ENCODE peak calls at places on chromosomes 7 and 10, in four cellular contexts. I is K562, F is HepG2, A is GM12878. Y is an unnamed sample.
A peak's percentile ranks its signal among the peaks of the same experiment; 100 is the strongest.

GRCh38 chr7:29988391-29989256 is 977 bp downstream of the SCRN1 start:
- DNase-seq in I (no peak), F (peak; percentile 57), A (peak; percentile 63), Y (peak; percentile 43)

GRCh38 chr10:1609596-1609995 is 127.7 kb downstream of the ADARB2 start:
- DNase-seq in I (no peak), F (no peak), A (no peak), Y (no peak)

GRCh38 chr10:93963434-93963833 is 30.3 kb upstream of the PLCE1 start:
- DNase-seq in I (no peak), F (no peak), A (no peak), Y (no peak)

GRCh38 chr7:10212664-10213063 is 761.0 kb upstream of the PHF14 start:
- DNase-seq in I (no peak), F (no peak), A (no peak), Y (no peak)

GRCh38 chr7:129615018-129615417 is 3.5 kb downstream of the NRF1 start:
- DNase-seq in I (no peak), F (peak; percentile 68), A (peak; percentile 51), Y (no peak)

GRCh38 chr7:50069613-50070012 is 23.4 kb downstream of the ZPBP start:
- DNase-seq in I (no peak), F (peak; percentile 12), A (peak; percentile 21), Y (no peak)

GRCh38 chr10:72375585-72375984 is 20.9 kb upstream of the DNAJB12 start:
- DNase-seq in I (no peak), F (peak; percentile 53), A (no peak), Y (peak; percentile 15)

GRCh38 chr10:117830832-117831231 is 215.9 kb downstream of the RAB11FIP2 start:
- DNase-seq in I (no peak), F (no peak), A (no peak), Y (no peak)

GRCh38 chr10:61438141-61438984 is 14.8 kb downstream of the TMEM26 start:
- DNase-seq in I (no peak), F (no peak), A (no peak), Y (no peak)

GRCh38 chr7:152137476-152138025 is 112.1 kb downstream of the GALNT11 start:
- DNase-seq in I (no peak), F (no peak), A (no peak), Y (no peak)

GRCh38 chr10:14822879-14823755 is 14.7 kb downstream of the CDNF start:
- DNase-seq in I (no peak), F (peak; percentile 12), A (no peak), Y (peak; percentile 33)

GRCh38 chr7:40546616-40547501 is 412.1 kb downstream of the SUGCT start:
- DNase-seq in I (no peak), F (no peak), A (no peak), Y (no peak)

GRCh38 chr7:46772740-46773139 is 809.2 kb downstream of the TNS3 start:
- DNase-seq in I (no peak), F (no peak), A (no peak), Y (no peak)

GRCh38 chr10:15898046-15898445 is 37.7 kb upstream of the MINDY3 start:
- DNase-seq in I (peak; percentile 16), F (no peak), A (no peak), Y (peak; percentile 37)

GRCh38 chr7:157355784-157356511 is 19.1 kb downstream of the DNAJB6 start:
- DNase-seq in I (peak; percentile 21), F (no peak), A (no peak), Y (no peak)

GRCh38 chr10:95430231-95430951 is 130.8 kb downstream of the SORBS1 start:
- DNase-seq in I (peak; percentile 69), F (peak; percentile 65), A (peak; percentile 30), Y (peak; percentile 88)

GRCh38 chr10:67794909-67795460 is 43.0 kb downstream of the DNAJC12 start:
- DNase-seq in I (no peak), F (no peak), A (no peak), Y (no peak)

GRCh38 chr10:4512557-4513286 is 313.3 kb upstream of the AKR1E2 start:
- DNase-seq in I (no peak), F (peak; percentile 2), A (no peak), Y (peak; percentile 48)
- TF ChIP-seq FOXK2 in I (no peak), F (no peak), A (no peak), Y (no peak)

GRCh38 chr10:25756784-25757183 is 177.2 kb upstream of the MYO3A start:
- DNase-seq in I (no peak), F (no peak), A (no peak), Y (no peak)

GRCh38 chr10:25758511-25758910 is 175.5 kb upstream of the MYO3A start:
- DNase-seq in I (no peak), F (no peak), A (no peak), Y (no peak)

GRCh38 chr10:25753776-25754175 is 180.3 kb upstream of the MYO3A start:
- DNase-seq in I (no peak), F (no peak), A (no peak), Y (no peak)

GRCh38 chr10:25761937-25762336 is 172.1 kb upstream of the MYO3A start:
- DNase-seq in I (no peak), F (no peak), A (no peak), Y (no peak)

GRCh38 chr10:25758041-25758457 is 176.0 kb upstream of the MYO3A start:
- DNase-seq in I (peak; percentile 45), F (peak; percentile 10), A (no peak), Y (peak; percentile 46)
- TF ChIP-seq FOXK2 in I (no peak), F (no peak), A (no peak), Y (no peak)

GRCh38 chr10:91887075-91887899 is 22.0 kb downstream of the FGFBP3 start:
- DNase-seq in I (no peak), F (peak; percentile 58), A (no peak), Y (peak; percentile 63)
- TF ChIP-seq FOXK2 in I (no peak), F (no peak), A (no peak), Y (no peak)

GRCh38 chr7:112550468-112551060 is 69.8 kb downstream of the LSMEM1 start:
- DNase-seq in I (peak; percentile 65), F (peak; percentile 60), A (peak; percentile 23), Y (peak; percentile 39)
- TF ChIP-seq FOXK2 in I (peak; percentile 33), F (no peak), A (no peak), Y (no peak)

Y was measured in HEK293T.